ENCODE peak calls at places on chromosomes 3 and 15, in nine cellular contexts. M, K, W, Y, G, L, X, H and V are unnamed samples.

GRCh38 chr15:68739390-68740075 is 81.2 kb downstream of the ANP32A start:
- DNase-seq in Y (no peak), H (no peak), K (no peak), M (no peak), L (no peak), G (no peak), X (no peak), W (no peak), V (no peak)

GRCh38 chr15:84749111-84749991 is 959 bp downstream of the ZNF592 start:
- DNase-seq in M (peak; percentile 62), L (peak; percentile 80), K (no peak), W (peak; percentile 26), X (no peak), G (peak; percentile 13), H (peak; percentile 63), Y (peak; percentile 38), V (no peak)

GRCh38 chr15:74234598-74234875 is 1.6 kb upstream of the CCDC33 start:
- DNase-seq in L (no peak), G (no peak), K (no peak), M (no peak), X (no peak), W (no peak), Y (no peak), H (no peak), V (no peak)

GRCh38 chr3:101292027-101292426 is 28.3 kb downstream of the IMPG2 start:
- DNase-seq in G (no peak), L (no peak), H (no peak), K (no peak), Y (no peak), M (no peak), W (no peak), X (no peak), V (peak; percentile 29)

GRCh38 chr15:95644476-95644875 is 686.0 kb upstream of the NR2F2 start:
- DNase-seq in Y (no peak), M (no peak), X (no peak), L (no peak), W (no peak), H (no peak), G (no peak), K (no peak), V (no peak)

GRCh38 chr15:72740202-72740601 is 43.4 kb downstream of the ADPGK start:
- DNase-seq in L (no peak), M (no peak), K (no peak), W (no peak), H (no peak), Y (no peak), G (no peak), X (no peak), V (no peak)

GRCh38 chr15:35956066-35956465 is 410.1 kb upstream of the DPH6 start:
- DNase-seq in W (no peak), H (no peak), X (no peak), G (no peak), L (no peak), M (no peak), Y (no peak), K (no peak), V (no peak)

GRCh38 chr3:127799476-127800222 is 22.7 kb downstream of the MGLL start:
- DNase-seq in Y (no peak), H (no peak), X (no peak), K (peak; percentile 72), G (peak; percentile 60), M (no peak), L (no peak), W (no peak), V (peak; percentile 80)

GRCh38 chr3:189944285-189945145 is 176.2 kb downstream of the P3H2 start:
- DNase-seq in G (peak; percentile 88), H (no peak), X (no peak), W (no peak), L (no peak), Y (no peak), K (no peak), M (no peak), V (peak; percentile 86)

GRCh38 chr3:195906865-195907729 is 1.3 kb downstream of the TNK2 start:
- DNase-seq in H (peak; percentile 56), G (peak; percentile 76), L (peak; percentile 84), Y (peak; percentile 78), K (no peak), X (peak; percentile 54), M (peak; percentile 75), W (no peak), V (no peak)

GRCh38 chr3:151553873-151554272 is 93.0 kb upstream of the IGSF10 start:
- DNase-seq in X (no peak), G (no peak), L (no peak), H (no peak), K (no peak), Y (no peak), W (no peak), M (no peak), V (no peak)

GRCh38 chr3:187551419-187551818 is 118.8 kb downstream of the SST start:
- DNase-seq in X (no peak), Y (no peak), H (no peak), W (no peak), L (no peak), K (no peak), M (no peak), G (no peak), V (no peak)

GRCh38 chr3:11581237-11582122 is 62.2 kb downstream of the VGLL4 start:
- DNase-seq in W (no peak), M (peak; percentile 43), X (no peak), H (peak; percentile 60), Y (no peak), G (no peak), K (no peak), L (no peak), V (no peak)

GRCh38 chr3:122929188-122929465 is 98.4 kb downstream of the SEMA5B start:
- DNase-seq in L (no peak), X (no peak), H (no peak), W (no peak), Y (no peak), M (no peak), K (no peak), G (no peak), V (no peak)

GRCh38 chr3:49799761-49800160 is at the start of gene CDHR4:
- DNase-seq in Y (no peak), L (no peak), W (no peak), X (no peak), H (no peak), G (peak; percentile 73), M (peak; percentile 20), K (no peak), V (peak; percentile 49)

GRCh38 chr15:85804481-85805165 is 9.9 kb upstream of the KLHL25 start:
- DNase-seq in L (no peak), X (no peak), M (no peak), H (no peak), W (no peak), G (no peak), Y (no peak), K (no peak), V (no peak)